ENCODE peak calls at places on chromosomes 1 and 21, in seven cellular contexts. One of them, this sample, is unnamed.

GRCh38 chr1:243882276-243882675 is 32.2 kb upstream of the AKT3 start:
- DNase-seq in mesendoderm: no peak
- DNase-seq in H1: no peak
- DNase-seq in IMR-90: peak; percentile 71
- DNase-seq in H9: no peak
- DNase-seq in mesenchymal stem cell: peak; percentile 19
- DNase-seq in trophoblast cell: no peak
- DNase-seq in this sample: no peak

GRCh38 chr1:100219457-100219856 is 30.2 kb downstream of the DBT start:
- DNase-seq in mesendoderm: no peak
- DNase-seq in H1: no peak
- DNase-seq in IMR-90: no peak
- DNase-seq in H9: no peak
- DNase-seq in mesenchymal stem cell: no peak
- DNase-seq in trophoblast cell: no peak
- DNase-seq in this sample: no peak

GRCh38 chr1:220879090-220879508 is at the start of gene HLX:
- DNase-seq in mesendoderm: peak; percentile 91
- DNase-seq in H1: peak; percentile 78
- DNase-seq in IMR-90: peak; percentile 92
- DNase-seq in H9: peak; percentile 63
- DNase-seq in mesenchymal stem cell: peak; percentile 98
- DNase-seq in trophoblast cell: peak; percentile 56
- DNase-seq in this sample: no peak

GRCh38 chr21:25961042-25961441 is 209.5 kb downstream of the APP start:
- DNase-seq in mesendoderm: peak; percentile 54
- DNase-seq in H1: no peak
- DNase-seq in IMR-90: no peak
- DNase-seq in H9: peak; percentile 53
- DNase-seq in mesenchymal stem cell: no peak
- DNase-seq in trophoblast cell: no peak
- DNase-seq in this sample: no peak

GRCh38 chr1:65097081-65097480 is 50.9 kb upstream of the AK4 start:
- DNase-seq in mesendoderm: no peak
- DNase-seq in H1: no peak
- DNase-seq in IMR-90: no peak
- DNase-seq in H9: no peak
- DNase-seq in mesenchymal stem cell: no peak
- DNase-seq in trophoblast cell: no peak
- DNase-seq in this sample: no peak

GRCh38 chr21:33011462-33011861 is 14.3 kb upstream of the OLIG2 start:
- DNase-seq in mesendoderm: no peak
- DNase-seq in H1: peak; percentile 6
- DNase-seq in IMR-90: peak; percentile 75
- DNase-seq in H9: no peak
- DNase-seq in mesenchymal stem cell: peak; percentile 59
- DNase-seq in trophoblast cell: peak; percentile 42
- DNase-seq in this sample: no peak

GRCh38 chr1:20185834-20186782 is at the start of the genes PLA2G2C and UBXN10:
- DNase-seq in mesendoderm: peak; percentile 89
- DNase-seq in H1: peak; percentile 85
- DNase-seq in IMR-90: no peak
- DNase-seq in H9: peak; percentile 74
- DNase-seq in mesenchymal stem cell: peak; percentile 11
- DNase-seq in trophoblast cell: peak; percentile 13
- DNase-seq in this sample: peak; percentile 49

GRCh38 chr1:186617860-186618780 is 62.1 kb downstream of the PTGS2 start:
- DNase-seq in mesendoderm: no peak
- DNase-seq in H1: no peak
- DNase-seq in IMR-90: no peak
- DNase-seq in H9: no peak
- DNase-seq in mesenchymal stem cell: no peak
- DNase-seq in trophoblast cell: peak; percentile 33
- DNase-seq in this sample: no peak

GRCh38 chr21:32102426-32102825 is 176.4 kb downstream of the MIS18A start:
- DNase-seq in mesendoderm: no peak
- DNase-seq in H1: no peak
- DNase-seq in IMR-90: peak; percentile 7
- DNase-seq in H9: no peak
- DNase-seq in mesenchymal stem cell: no peak
- DNase-seq in trophoblast cell: peak; percentile 27
- DNase-seq in this sample: no peak

GRCh38 chr1:7690496-7691182 is 80.5 kb upstream of the VAMP3 start:
- DNase-seq in mesendoderm: no peak
- DNase-seq in H1: no peak
- DNase-seq in IMR-90: no peak
- DNase-seq in H9: no peak
- DNase-seq in mesenchymal stem cell: no peak
- DNase-seq in trophoblast cell: no peak
- DNase-seq in this sample: no peak

GRCh38 chr1:203703586-203703985 is 61.4 kb upstream of the LAX1 start:
- DNase-seq in mesendoderm: no peak
- DNase-seq in H1: no peak
- DNase-seq in IMR-90: no peak
- DNase-seq in H9: no peak
- DNase-seq in mesenchymal stem cell: no peak
- DNase-seq in trophoblast cell: no peak
- DNase-seq in this sample: no peak

GRCh38 chr1:74729741-74730478 is 2.9 kb downstream of the CRYZ start:
- DNase-seq in mesendoderm: peak; percentile 89
- DNase-seq in H1: no peak
- DNase-seq in IMR-90: peak; percentile 78
- DNase-seq in H9: no peak
- DNase-seq in mesenchymal stem cell: peak; percentile 13
- DNase-seq in trophoblast cell: peak; percentile 62
- DNase-seq in this sample: no peak

GRCh38 chr1:109906839-109907180 is 3.8 kb upstream of the CSF1 start:
- DNase-seq in mesendoderm: no peak
- DNase-seq in H1: no peak
- DNase-seq in IMR-90: no peak
- DNase-seq in H9: no peak
- DNase-seq in mesenchymal stem cell: no peak
- DNase-seq in trophoblast cell: no peak
- DNase-seq in this sample: no peak

GRCh38 chr1:93591833-93592635 is 89.6 kb downstream of the BCAR3 start:
- DNase-seq in mesendoderm: no peak
- DNase-seq in H1: no peak
- DNase-seq in IMR-90: no peak
- DNase-seq in H9: no peak
- DNase-seq in mesenchymal stem cell: no peak
- DNase-seq in trophoblast cell: no peak
- DNase-seq in this sample: no peak

GRCh38 chr21:34989337-34990151 is 59.6 kb downstream of the RUNX1 start:
- DNase-seq in mesendoderm: no peak
- DNase-seq in H1: no peak
- DNase-seq in IMR-90: no peak
- DNase-seq in H9: no peak
- DNase-seq in mesenchymal stem cell: peak; percentile 46
- DNase-seq in trophoblast cell: no peak
- DNase-seq in this sample: no peak

GRCh38 chr1:61631436-61631835 is 93.5 kb downstream of the TM2D1 start:
- DNase-seq in mesendoderm: no peak
- DNase-seq in H1: no peak
- DNase-seq in IMR-90: no peak
- DNase-seq in H9: no peak
- DNase-seq in mesenchymal stem cell: no peak
- DNase-seq in trophoblast cell: no peak
- DNase-seq in this sample: no peak

GRCh38 chr1:94095744-94096469 is 25.0 kb downstream of the ABCA4 start:
- DNase-seq in mesendoderm: no peak
- DNase-seq in H1: no peak
- DNase-seq in IMR-90: peak; percentile 68
- DNase-seq in H9: no peak
- DNase-seq in mesenchymal stem cell: no peak
- DNase-seq in trophoblast cell: no peak
- DNase-seq in this sample: no peak

GRCh38 chr1:43277116-43277876 is 7.5 kb downstream of the TMEM125 start:
- DNase-seq in mesendoderm: no peak
- DNase-seq in H1: no peak
- DNase-seq in IMR-90: no peak
- DNase-seq in H9: peak; percentile 3
- DNase-seq in mesenchymal stem cell: no peak
- DNase-seq in trophoblast cell: no peak
- DNase-seq in this sample: no peak

GRCh38 chr1:236746785-236747184 is 48.3 kb upstream of the MTR start:
- DNase-seq in mesendoderm: no peak
- DNase-seq in H1: no peak
- DNase-seq in IMR-90: no peak
- DNase-seq in H9: no peak
- DNase-seq in mesenchymal stem cell: no peak
- DNase-seq in trophoblast cell: no peak
- DNase-seq in this sample: no peak

GRCh38 chr1:84571150-84571535 is 3.1 kb downstream of the CTBS start:
- DNase-seq in mesendoderm: no peak
- DNase-seq in H1: no peak
- DNase-seq in IMR-90: peak; percentile 51
- DNase-seq in H9: no peak
- DNase-seq in mesenchymal stem cell: peak; percentile 20
- DNase-seq in trophoblast cell: no peak
- DNase-seq in this sample: no peak

GRCh38 chr1:168141986-168142385 is 5.3 kb upstream of the GPR161 start:
- DNase-seq in mesendoderm: peak; percentile 40
- DNase-seq in H1: no peak
- DNase-seq in IMR-90: no peak
- DNase-seq in H9: no peak
- DNase-seq in mesenchymal stem cell: no peak
- DNase-seq in trophoblast cell: no peak
- DNase-seq in this sample: no peak

GRCh38 chr1:168148916-168149315 is 12.2 kb upstream of the GPR161 start:
- DNase-seq in mesendoderm: no peak
- DNase-seq in H1: no peak
- DNase-seq in IMR-90: no peak
- DNase-seq in H9: no peak
- DNase-seq in mesenchymal stem cell: no peak
- DNase-seq in trophoblast cell: no peak
- DNase-seq in this sample: no peak

GRCh38 chr1:168145184-168146159 is 8.7 kb upstream of the GPR161 start:
- DNase-seq in mesendoderm: peak; percentile 96
- DNase-seq in H1: peak; percentile 97
- DNase-seq in IMR-90: peak; percentile 79
- DNase-seq in H9: peak; percentile 94
- DNase-seq in mesenchymal stem cell: peak; percentile 78
- DNase-seq in trophoblast cell: peak; percentile 76
- DNase-seq in this sample: peak; percentile 79

GRCh38 chr1:168150283-168150682 is 13.6 kb upstream of the GPR161 start:
- DNase-seq in mesendoderm: no peak
- DNase-seq in H1: no peak
- DNase-seq in IMR-90: no peak
- DNase-seq in H9: no peak
- DNase-seq in mesenchymal stem cell: no peak
- DNase-seq in trophoblast cell: no peak
- DNase-seq in this sample: no peak

GRCh38 chr1:168146160-168146539 is 9.4 kb upstream of the GPR161 start:
- DNase-seq in mesendoderm: no peak
- DNase-seq in H1: no peak
- DNase-seq in IMR-90: no peak
- DNase-seq in H9: no peak
- DNase-seq in mesenchymal stem cell: no peak
- DNase-seq in trophoblast cell: no peak
- DNase-seq in this sample: no peak
- H2BK5ac ChIP-seq in mesendoderm: no peak overlapping the region
- H2BK5ac ChIP-seq in H1: no peak overlapping the region
- H2BK5ac ChIP-seq in IMR-90: no peak overlapping the region
- H2BK5ac ChIP-seq in H9: no peak overlapping the region
- H2BK5ac ChIP-seq in mesenchymal stem cell: no peak overlapping the region
- H2BK5ac ChIP-seq in trophoblast cell: no peak overlapping the region
- H2BK5ac ChIP-seq in this sample: no peak overlapping the region

DNA sequence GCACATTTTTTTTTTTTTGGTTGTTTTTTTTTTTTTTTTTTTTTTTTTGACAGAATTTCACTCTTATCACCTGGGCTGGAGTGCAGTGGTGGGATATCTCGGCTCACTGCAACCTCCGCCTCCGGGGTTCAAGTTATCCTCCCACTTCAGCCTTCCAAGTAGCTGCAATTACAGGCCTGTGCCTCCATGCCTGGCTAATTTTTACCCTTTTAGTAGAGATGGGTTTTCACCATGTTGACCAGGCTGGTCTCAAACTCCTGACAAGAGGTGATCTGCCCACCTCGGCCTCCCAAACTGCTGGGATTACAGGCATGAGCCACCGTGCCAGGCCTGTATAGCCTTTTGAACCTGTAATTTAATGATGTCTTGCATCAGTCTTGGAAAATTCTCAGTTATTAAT is 25.0 kb downstream of the CR1 start:
- DNase-seq in mesendoderm: no peak
- DNase-seq in H1: no peak
- DNase-seq in IMR-90: no peak
- DNase-seq in H9: no peak
- DNase-seq in mesenchymal stem cell: no peak
- DNase-seq in trophoblast cell: no peak
- DNase-seq in this sample: no peak
- H3K27me3 ChIP-seq in mesendoderm: no peaks in the 10 kb centered on the region
- H3K27me3 ChIP-seq in H1: no peaks in the 10 kb centered on the region
- H3K27me3 ChIP-seq in IMR-90: no peaks in the 10 kb centered on the region
- H3K27me3 ChIP-seq in H9: no peaks in the 10 kb centered on the region
- H3K27me3 ChIP-seq in mesenchymal stem cell: peaks cover 7% of the 10 kb centered on the region
- H3K27me3 ChIP-seq in trophoblast cell: no peaks in the 10 kb centered on the region
- H3K27me3 ChIP-seq in this sample: no peaks in the 10 kb centered on the region

DNA sequence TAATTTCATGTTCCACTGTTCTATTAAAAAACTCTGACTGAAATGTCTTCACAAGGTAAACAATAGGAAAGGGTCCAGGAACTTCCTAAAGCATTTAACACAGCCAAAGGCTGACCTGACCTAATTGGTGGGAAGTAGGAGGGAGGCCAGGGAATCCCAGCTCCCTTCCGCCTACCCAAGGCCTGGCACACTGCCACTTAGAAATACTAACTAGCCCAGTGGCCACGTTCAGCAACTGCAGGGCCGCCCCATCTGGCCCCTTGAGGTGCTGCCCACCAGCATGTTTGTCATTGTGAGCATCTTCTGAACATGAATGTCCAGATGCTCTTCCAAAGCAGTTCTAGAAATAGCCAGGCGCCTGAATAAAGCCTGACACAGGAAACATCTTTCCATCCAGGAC is 44.7 kb upstream of the BCL9 start:
- DNase-seq in mesendoderm: peak; percentile 29
- DNase-seq in H1: no peak
- DNase-seq in IMR-90: peak; percentile 37
- DNase-seq in H9: peak; percentile 49
- DNase-seq in mesenchymal stem cell: peak; percentile 41
- DNase-seq in trophoblast cell: no peak
- DNase-seq in this sample: no peak
- H2BK5ac ChIP-seq in mesendoderm: no peak overlapping the region
- H2BK5ac ChIP-seq in H1: no peak overlapping the region
- H2BK5ac ChIP-seq in IMR-90: no peak overlapping the region
- H2BK5ac ChIP-seq in H9: no peak overlapping the region
- H2BK5ac ChIP-seq in mesenchymal stem cell: no peak overlapping the region
- H2BK5ac ChIP-seq in trophoblast cell: no peak overlapping the region
- H2BK5ac ChIP-seq in this sample: no peak overlapping the region

DNA sequence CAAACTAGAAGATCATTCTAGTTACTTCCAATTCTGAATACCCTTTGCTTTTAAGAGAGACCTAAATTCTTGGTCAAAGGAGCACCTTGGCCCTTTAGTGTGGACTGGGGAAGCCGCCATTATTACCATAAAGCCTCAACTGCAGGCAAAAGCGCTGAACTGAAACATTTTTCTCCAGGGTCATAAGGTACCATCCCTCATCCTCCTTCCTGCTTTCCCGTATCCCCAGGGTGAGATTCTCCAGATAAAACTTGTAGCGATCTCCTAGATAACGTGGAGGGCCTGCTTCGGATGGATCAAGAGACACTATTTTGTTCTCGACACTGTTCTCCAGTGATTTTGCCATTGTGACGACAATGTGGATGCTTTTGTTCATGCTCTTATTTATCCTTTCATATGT is 9.8 kb downstream of the SLAMF1 start:
- DNase-seq in mesendoderm: peak; percentile 39
- DNase-seq in H1: no peak
- DNase-seq in IMR-90: no peak
- DNase-seq in H9: no peak
- DNase-seq in mesenchymal stem cell: no peak
- DNase-seq in trophoblast cell: peak; percentile 54
- DNase-seq in this sample: no peak
- H3K27me3 ChIP-seq in mesendoderm: no peaks in the 10 kb centered on the region
- H3K27me3 ChIP-seq in H1: no peaks in the 10 kb centered on the region
- H3K27me3 ChIP-seq in IMR-90: no peaks in the 10 kb centered on the region
- H3K27me3 ChIP-seq in H9: no peaks in the 10 kb centered on the region
- H3K27me3 ChIP-seq in mesenchymal stem cell: peaks cover 3% of the 10 kb centered on the region
- H3K27me3 ChIP-seq in trophoblast cell: no peaks in the 10 kb centered on the region
- H3K27me3 ChIP-seq in this sample: no peaks in the 10 kb centered on the region